ENCODE peak calls at places on chromosomes 7 and 10, in five cellular contexts. Y is GM12878, K is A549, A is neural progenitor cell, E is endothelial cell of umbilical vein. H is an unnamed sample.

GRCh38 chr10:16814081-16814480 is 3.1 kb downstream of the RSU1 start:
- DNase-seq in Y (no peak), K (no peak), A (no peak), E (no peak), H (no peak)

GRCh38 chr7:25242678-25243077 is 14.4 kb upstream of the NPVF start:
- DNase-seq in Y (no peak), K (no peak), A (peak), E (no peak), H (no peak)

GRCh38 chr10:69087600-69088470 is at the start of gene SRGN:
- DNase-seq in Y (peak), K (peak), A (no peak), E (peak), H (peak)

GRCh38 chr7:104963991-104964385 is 50.0 kb upstream of the KMT2E start:
- DNase-seq in Y (no peak), K (peak), A (no peak), E (peak), H (no peak)

GRCh38 chr10:99172130-99172738 is 63.4 kb downstream of the HPSE2 start:
- DNase-seq in Y (no peak), K (peak), A (peak), E (peak), H (no peak)

GRCh38 chr7:140391634-140392033 is 6.7 kb downstream of the SLC37A3 start:
- DNase-seq in Y (no peak), K (no peak), A (no peak), E (no peak), H (no peak)

GRCh38 chr7:41217306-41217705 is 485.6 kb downstream of the INHBA start:
- DNase-seq in Y (no peak), K (no peak), A (no peak), E (no peak), H (no peak)

GRCh38 chr7:19408821-19409220 is 263.6 kb upstream of the FERD3L start:
- DNase-seq in Y (no peak), K (no peak), A (no peak), E (no peak), H (no peak)

GRCh38 chr7:47039089-47039648 is 542.7 kb downstream of the TNS3 start:
- DNase-seq in Y (no peak), K (no peak), A (no peak), E (no peak), H (no peak)

GRCh38 chr7:70314221-70314620 is 715.9 kb downstream of the AUTS2 start:
- DNase-seq in Y (no peak), K (no peak), A (no peak), E (no peak), H (no peak)

DNA sequence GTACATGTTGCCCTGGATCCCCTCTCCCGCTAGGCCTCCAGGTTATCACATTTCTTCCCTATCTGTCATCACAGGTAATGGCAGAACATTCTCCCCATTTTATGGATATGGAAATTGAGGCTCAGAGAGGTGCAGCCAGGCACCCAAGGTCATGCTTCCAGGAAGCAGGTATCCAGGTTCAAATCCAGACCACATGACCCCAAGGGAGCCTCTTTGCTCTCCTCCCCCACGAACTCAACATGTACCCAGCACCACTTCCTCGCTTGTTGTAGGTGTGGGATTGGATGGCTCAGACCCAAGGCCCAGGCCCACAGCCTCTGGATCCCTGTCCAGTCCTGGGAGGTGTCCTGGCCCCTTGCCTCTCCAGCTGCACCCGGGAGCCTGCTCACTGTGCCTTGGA is 205.6 kb upstream of the ZMIZ1 start:
- DNase-seq in Y (no peak), K (no peak), A (no peak), E (no peak), H (no peak)
- H3K4me2 ChIP-seq in Y (no peak), K (no peak), A (no peak), E (no peak), H (no peak)

DNA sequence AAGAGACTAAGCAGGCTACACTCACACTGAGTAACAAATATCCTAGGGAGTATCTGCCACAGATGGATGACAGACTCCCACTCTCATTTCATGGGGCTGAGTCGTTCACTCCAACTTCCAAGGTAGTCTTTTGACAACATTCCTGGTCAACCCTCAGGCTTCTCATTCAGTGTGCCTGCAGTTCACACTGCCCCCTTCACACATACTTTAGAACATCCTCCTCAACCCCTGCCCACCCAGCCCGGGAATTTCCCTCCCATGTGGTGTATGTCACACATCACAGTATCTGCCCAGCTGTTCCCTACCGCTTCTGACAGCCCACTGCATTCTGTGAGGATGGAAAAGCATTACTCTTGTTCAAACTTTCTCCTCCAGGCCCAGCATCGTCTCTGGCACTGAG is 110.5 kb downstream of the SFMBT2 start:
- DNase-seq in Y (no peak), K (peak), A (no peak), E (no peak), H (no peak)
- H3K27ac ChIP-seq in Y (no peak), K (peak), A (no peak), E (no peak), H (no peak)

DNA sequence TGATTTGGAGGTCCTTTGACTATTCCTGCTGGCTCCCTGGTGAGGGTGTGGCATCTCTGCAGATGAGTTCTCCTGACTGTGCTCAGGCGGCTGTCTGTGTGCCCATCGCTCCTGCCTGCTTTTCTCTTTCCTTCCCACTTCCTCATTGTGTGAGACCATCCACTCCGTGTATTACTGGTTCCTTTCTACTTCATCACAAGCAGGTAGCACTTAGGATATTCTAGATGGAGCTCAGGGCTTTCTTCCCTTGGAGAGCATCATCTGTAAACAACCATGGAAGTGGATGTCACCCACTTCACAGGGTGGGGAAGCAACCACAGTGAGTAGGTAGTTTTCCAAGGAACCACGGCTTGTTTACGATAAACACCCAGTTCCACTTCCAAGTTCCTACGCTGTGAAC is 15.7 kb downstream of the DNAJB6 start:
- DNase-seq in Y (no peak), K (no peak), A (no peak), E (no peak), H (no peak)
- H3K4me3 ChIP-seq in Y (peak), K (no peak), A (no peak), E (no peak), H (no peak)

GRCh38 chr7:158013085-158013668 is 574.4 kb downstream of the PTPRN2 start:
- DNase-seq in Y (no peak), K (no peak), A (no peak), E (no peak), H (no peak)
- H3K4me2 ChIP-seq in Y (no peak), K (no peak), A (no peak), E (no peak), H (no peak)

H was measured in osteoblast.